ENCODE peak calls at places on chromosomes 13 and 19, in eight cellular contexts. A, U, W, C, Y, Q, N and G are unnamed samples. For H3K27me3, the result is how much of the 10 kb centered on the place peaks cover.

GRCh38 chr13:106534844-106535551 is 464 bp downstream of the EFNB2 start:
- DNase-seq in Q (no peak), A (peak), Y (peak), C (peak), W (peak), N (peak), U (no peak), G (peak)

GRCh38 chr19:1206733-1207301 is 1.2 kb downstream of the STK11 start:
- DNase-seq in C (no peak), N (no peak), W (no peak), U (no peak), A (peak), Y (no peak), Q (no peak), G (no peak)

GRCh38 chr19:14495678-14496028 is 274 bp downstream of the GIPC1 start:
- DNase-seq in W (no peak), Q (no peak), Y (no peak), A (no peak), N (no peak), C (no peak), U (no peak), G (no peak)

GRCh38 chr19:45817725-45818301 is 2.7 kb upstream of the RSPH6A start:
- DNase-seq in A (no peak), C (peak), W (no peak), N (no peak), U (no peak), Q (no peak), Y (no peak), G (no peak)

GRCh38 chr13:34913040-34913439 is 29.0 kb upstream of the NBEA start:
- DNase-seq in C (peak), N (no peak), U (no peak), Y (peak), W (no peak), Q (no peak), A (no peak), G (no peak)

GRCh38 chr19:31261019-31261595 is 88.1 kb downstream of the TSHZ3 start:
- DNase-seq in Y (no peak), C (no peak), A (no peak), Q (no peak), W (no peak), N (no peak), U (peak), G (no peak)

GRCh38 chr13:58598241-58598640 is 966.7 kb downstream of the PCDH17 start:
- DNase-seq in Q (no peak), N (no peak), Y (no peak), U (no peak), C (no peak), A (no peak), W (no peak), G (no peak)

GRCh38 chr13:31756346-31756745 is 17.0 kb downstream of the RXFP2 start:
- DNase-seq in A (no peak), Q (no peak), U (peak), Y (peak), N (no peak), C (no peak), W (no peak), G (peak)

GRCh38 chr19:37654525-37654832 is 786 bp downstream of the ZFP30 start:
- DNase-seq in C (peak), Q (no peak), W (no peak), A (no peak), N (no peak), Y (peak), U (no peak), G (no peak)

GRCh38 chr19:55015126-55015525 is 22.9 kb downstream of the GP6 start:
- DNase-seq in U (no peak), Q (no peak), C (no peak), W (no peak), Y (no peak), A (no peak), N (no peak), G (no peak)

GRCh38 chr19:15390814-15391213 is 11.2 kb upstream of the AKAP8 start:
- DNase-seq in W (no peak), N (no peak), A (no peak), U (no peak), Y (no peak), C (no peak), Q (no peak), G (no peak)

GRCh38 chr19:36151144-36152051 is 849 bp downstream of the COX7A1 start:
- DNase-seq in U (peak), N (peak), C (peak), Q (no peak), Y (peak), A (no peak), W (peak), G (peak)

GRCh38 chr13:33876716-33877394 is 58.9 kb downstream of the RFC3 start:
- DNase-seq in A (no peak), N (no peak), Q (no peak), C (no peak), W (no peak), Y (no peak), U (no peak), G (no peak)

GRCh38 chr19:4115818-4116385 is 8.0 kb downstream of the MAP2K2 start:
- DNase-seq in A (peak), U (no peak), C (no peak), N (no peak), Q (no peak), Y (no peak), W (no peak), G (no peak)

GRCh38 chr13:111006508-111007031 is 91.7 kb upstream of the ANKRD10 start:
- DNase-seq in N (peak), A (no peak), U (peak), Q (peak), W (peak), C (peak), Y (peak), G (peak)

GRCh38 chr13:32947886-32948285 is 68.3 kb upstream of the KL start:
- DNase-seq in A (no peak), Q (no peak), W (no peak), U (no peak), Y (no peak), C (no peak), N (no peak), G (no peak)

GRCh38 chr19:13955662-13956364 is 3.5 kb downstream of the DCAF15 start:
- DNase-seq in U (no peak), W (no peak), N (no peak), Q (no peak), A (no peak), Y (no peak), C (no peak), G (no peak)

GRCh38 chr19:49423985-49424303 is 703 bp upstream of the PTH2 start:
- DNase-seq in Y (no peak), C (no peak), Q (no peak), N (no peak), U (no peak), W (no peak), A (no peak), G (no peak)

GRCh38 chr13:80274643-80275042 is 66.3 kb downstream of the SPRY2 start:
- DNase-seq in Y (no peak), N (no peak), W (no peak), U (no peak), Q (no peak), C (no peak), A (no peak), G (no peak)

GRCh38 chr13:68081051-68081450 is 850.9 kb upstream of the PCDH9 start:
- DNase-seq in Y (no peak), N (no peak), Q (no peak), C (no peak), A (no peak), U (no peak), W (no peak), G (no peak)

GRCh38 chr13:94712287-94712811 is at the start of gene SOX21:
- DNase-seq in N (no peak), W (no peak), Q (no peak), Y (peak), U (no peak), C (peak), A (no peak), G (no peak)
- H3K27me3 ChIP-seq in N (half or more), W (half or more), Q (under half), Y (half or more), U (under half), C (half or more), A (under half), G (under half)

GRCh38 chr19:42626181-42626580 is 31.5 kb upstream of the CEACAM8 start:
- DNase-seq in W (no peak), A (no peak), Q (no peak), Y (no peak), N (no peak), U (no peak), C (no peak), G (no peak)

GRCh38 chr19:42627916-42628315 is 33.2 kb upstream of the CEACAM8 start:
- DNase-seq in A (no peak), Y (no peak), U (no peak), N (no peak), C (no peak), Q (no peak), W (no peak), G (no peak)

GRCh38 chr19:42628411-42629135 is 33.8 kb upstream of the CEACAM8 start:
- DNase-seq in W (no peak), Y (no peak), Q (no peak), A (peak), N (no peak), U (no peak), C (no peak), G (no peak)

GRCh38 chr19:42634409-42635232 is 39.9 kb upstream of the CEACAM8 start:
- DNase-seq in Y (peak), Q (no peak), C (peak), U (no peak), A (peak), N (no peak), W (no peak), G (no peak)

DNA sequence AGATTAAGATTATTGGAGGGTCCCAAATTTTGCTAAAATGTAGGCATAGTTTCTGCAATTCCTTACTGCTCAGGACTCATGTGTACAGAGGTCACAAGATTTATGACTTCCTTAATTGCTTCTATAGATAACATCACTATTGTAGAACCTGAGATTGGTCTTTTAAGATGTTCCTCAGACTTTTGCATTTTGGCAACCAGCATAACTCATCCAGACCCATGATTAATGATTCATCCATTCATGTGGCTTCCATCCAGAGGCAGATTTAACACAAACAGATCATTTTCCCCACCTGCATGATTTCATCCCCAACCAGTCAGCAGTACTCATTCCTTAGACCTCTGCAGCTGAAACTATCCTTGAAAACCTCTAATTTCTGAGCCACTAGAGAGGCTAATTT is 34.5 kb upstream of the CEACAM8 start:
- DNase-seq in A (no peak), C (no peak), Q (no peak), U (no peak), W (no peak), N (no peak), Y (no peak), G (no peak)
- H3K27me3 ChIP-seq in A (under half), C (under half), Q (under half), U (under half), W (under half), N (under half), Y (under half), G (under half)

DNA sequence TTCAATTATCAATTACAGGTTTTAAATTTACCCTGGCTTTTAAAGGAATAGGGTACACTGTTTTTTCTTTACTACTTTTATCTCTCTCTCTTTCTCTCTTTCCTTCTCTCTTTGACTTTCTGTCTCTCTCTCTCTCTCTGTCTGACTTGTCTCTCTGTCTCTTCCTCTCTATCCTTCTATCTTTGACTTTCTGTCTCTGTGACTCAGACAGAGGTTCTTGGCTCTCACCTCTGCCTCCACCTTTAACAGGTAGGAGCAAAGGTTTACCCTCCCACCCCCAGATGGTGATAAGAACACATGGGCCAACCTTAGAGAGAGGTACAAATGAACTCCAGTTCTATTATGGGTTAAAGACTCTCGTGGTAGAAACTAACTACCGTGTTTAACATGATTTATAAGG is 20.3 kb upstream of the FAM124A start:
- DNase-seq in A (no peak), W (no peak), Q (no peak), Y (no peak), N (no peak), U (no peak), C (no peak), G (no peak)
- H3K27me3 ChIP-seq in A (under half), W (under half), Q (under half), Y (under half), N (under half), U (under half), C (under half), G (under half)

GRCh38 chr13:24385902-24386301 is 76.5 kb downstream of the C1QTNF9 start:
- DNase-seq in N (no peak), Y (no peak), A (no peak), C (no peak), Q (no peak), U (no peak), W (no peak), G (no peak)
- H3K27me3 ChIP-seq in N (under half), Y (under half), A (under half), C (under half), Q (under half), U (under half), W (under half), G (under half)

GRCh38 chr19:5829567-5830315 is 9.8 kb downstream of the FUT6 start:
- DNase-seq in U (no peak), Y (no peak), N (no peak), C (no peak), A (no peak), Q (no peak), W (no peak), G (no peak)
- H3K27me3 ChIP-seq in U (under half), Y (under half), N (under half), C (under half), A (half or more), Q (under half), W (under half), G (under half)